ENCODE peak calls at places on chromosomes 3 and 15, in ten cellular contexts. H, W, I, V, R, U, X, C, M and N are unnamed samples.

GRCh38 chr3:37138816-37139215 is 35.6 kb downstream of the LRRFIP2 start:
- DNase-seq in U (no peak), V (no peak), X (no peak), H (no peak), W (no peak), C (no peak), I (no peak), R (no peak), M (no peak), N (no peak)

GRCh38 chr3:112633757-112634156 is 7.2 kb downstream of the CCDC80 start:
- DNase-seq in M (no peak), I (no peak), X (no peak), W (no peak), H (no peak), C (no peak), U (no peak), V (no peak), R (no peak), N (no peak)

GRCh38 chr15:27906802-27907201 is 192.3 kb downstream of the OCA2 start:
- DNase-seq in M (no peak), V (no peak), R (no peak), W (no peak), X (no peak), I (no peak), U (no peak), H (no peak), C (no peak), N (no peak)

GRCh38 chr3:151155409-151156128 is 47.4 kb downstream of the GPR171 start:
- DNase-seq in R (no peak), V (no peak), X (no peak), I (no peak), C (no peak), M (no peak), U (no peak), W (no peak), H (no peak), N (no peak)

GRCh38 chr3:29240248-29240647 is 40.6 kb upstream of the RBMS3 start:
- DNase-seq in H (no peak), W (no peak), C (no peak), I (no peak), V (no peak), X (peak), R (no peak), U (no peak), M (peak), N (no peak)

GRCh38 chr15:80242132-80242769 is 9.8 kb downstream of the CTXND1 start:
- DNase-seq in U (peak), W (no peak), V (no peak), M (peak), R (peak), X (peak), H (no peak), I (no peak), C (peak), N (no peak)

GRCh38 chr3:37852097-37852496 is 9.6 kb upstream of the CTDSPL start:
- DNase-seq in H (no peak), I (no peak), R (no peak), M (peak), U (no peak), X (peak), V (no peak), W (no peak), C (no peak), N (no peak)

GRCh38 chr3:56744016-56744415 is 57.7 kb downstream of the ARHGEF3 start:
- DNase-seq in I (no peak), X (no peak), W (no peak), R (no peak), H (no peak), U (no peak), C (no peak), M (no peak), V (no peak), N (no peak)

GRCh38 chr15:48333553-48333952 is 2.3 kb downstream of the DUT start:
- DNase-seq in V (no peak), U (no peak), I (no peak), W (no peak), H (no peak), R (peak), X (no peak), C (no peak), M (no peak), N (no peak)

GRCh38 chr3:141255864-141256263 is 24.2 kb downstream of the PXYLP1 start:
- DNase-seq in W (no peak), I (peak), R (peak), H (peak), X (peak), M (peak), U (peak), V (no peak), C (peak), N (peak)

GRCh38 chr3:10198226-10198625 is 33.5 kb downstream of the IRAK2 start:
- DNase-seq in M (no peak), R (no peak), W (no peak), X (no peak), I (no peak), V (no peak), U (no peak), H (no peak), C (no peak), N (no peak)

GRCh38 chr3:151434151-151434890 is 26.5 kb downstream of the IGSF10 start:
- DNase-seq in C (no peak), V (no peak), M (peak), W (no peak), R (no peak), X (peak), U (no peak), I (no peak), H (no peak), N (no peak)

GRCh38 chr3:44665173-44665572 is 16.6 kb downstream of the ZNF35 start:
- DNase-seq in U (no peak), V (no peak), X (no peak), C (no peak), H (no peak), M (no peak), R (no peak), I (no peak), W (no peak), N (no peak)

GRCh38 chr15:62125763-62126162 is 39.3 kb downstream of the C2CD4B start:
- DNase-seq in R (peak), W (no peak), H (no peak), V (no peak), U (peak), I (no peak), C (no peak), X (peak), M (peak), N (no peak)

GRCh38 chr15:51367322-51367976 is 26.0 kb downstream of the GLDN start:
- DNase-seq in I (no peak), V (no peak), R (no peak), M (peak), H (no peak), X (peak), W (no peak), U (no peak), C (no peak), N (no peak)

GRCh38 chr3:100158877-100159563 is 44.7 kb upstream of the FILIP1L start:
- DNase-seq in M (no peak), V (no peak), U (no peak), R (no peak), W (no peak), H (no peak), X (no peak), C (no peak), I (no peak), N (no peak)

GRCh38 chr15:77504310-77504709 is 83.6 kb downstream of the HMG20A start:
- DNase-seq in W (no peak), V (no peak), R (no peak), C (no peak), I (no peak), M (no peak), H (no peak), X (no peak), U (no peak), N (no peak)

GRCh38 chr3:131091768-131092167 is 65.1 kb downstream of the NEK11 start:
- DNase-seq in W (no peak), X (no peak), H (no peak), V (no peak), M (peak), U (no peak), R (peak), I (no peak), C (no peak), N (no peak)

GRCh38 chr3:121992601-121993560 is 29.2 kb downstream of the ILDR1 start:
- DNase-seq in I (no peak), X (no peak), V (no peak), H (no peak), W (no peak), M (no peak), U (no peak), C (no peak), R (peak), N (no peak)

GRCh38 chr3:80051602-80051962 is 283.8 kb upstream of the ROBO1 start:
- DNase-seq in W (no peak), V (no peak), X (no peak), R (no peak), U (no peak), C (no peak), H (no peak), I (no peak), M (no peak), N (no peak)

GRCh38 chr3:42518800-42519567 is 16.5 kb downstream of the VIPR1 start:
- DNase-seq in V (no peak), R (peak), X (no peak), W (peak), H (no peak), C (peak), M (no peak), I (peak), U (no peak), N (peak)

GRCh38 chr15:59688383-59688887 is 685 bp downstream of the BNIP2 start:
- DNase-seq in U (no peak), I (peak), V (no peak), W (no peak), M (peak), C (peak), H (no peak), R (peak), X (peak), N (no peak)

GRCh38 chr3:37812497-37812896 is 49.2 kb upstream of the CTDSPL start:
- DNase-seq in H (no peak), I (no peak), V (no peak), C (no peak), X (peak), U (no peak), W (no peak), M (no peak), R (no peak), N (no peak)

GRCh38 chr3:40741729-40742128 is 217.0 kb downstream of the ZNF621 start:
- DNase-seq in H (no peak), I (no peak), W (no peak), V (peak), U (no peak), M (peak), R (peak), X (peak), C (no peak), N (no peak)

GRCh38 chr15:87287156-87287555 is 969.4 kb downstream of the NTRK3 start:
- DNase-seq in U (no peak), H (no peak), R (no peak), I (no peak), C (no peak), V (no peak), M (peak), X (peak), W (no peak), N (no peak)

GRCh38 chr3:138460536-138461205 is 26.3 kb downstream of the ESYT3 start:
- DNase-seq in W (no peak), R (no peak), U (no peak), C (no peak), V (no peak), M (no peak), X (no peak), H (no peak), I (no peak), N (no peak)

GRCh38 chr15:41825572-41826535 is 2.0 kb upstream of the JMJD7 start:
- DNase-seq in U (no peak), R (no peak), W (no peak), I (no peak), V (no peak), H (no peak), M (no peak), C (no peak), X (no peak), N (no peak)

GRCh38 chr15:77944002-77944867 is 133.3 kb downstream of the TBC1D2B start:
- DNase-seq in M (peak), U (peak), H (no peak), W (peak), C (peak), X (peak), V (peak), R (no peak), I (peak), N (no peak)

GRCh38 chr15:42832577-42832976 is 88.0 kb downstream of the TTBK2 start:
- DNase-seq in C (no peak), R (no peak), U (no peak), W (no peak), X (peak), V (no peak), I (no peak), M (peak), H (no peak), N (no peak)